ENCODE peak calls at places on chromosomes 5 and 9, in five cellular contexts. One of them, this sample, is unnamed.

GRCh38 chr5:78113689-78114088 is 180.8 kb downstream of the AP3B1 start:
- DNase-seq in transverse colon: no peak
- DNase-seq in sigmoid colon: no peak
- DNase-seq in stomach: no peak
- DNase-seq in A549: no peak
- DNase-seq in this sample: no peak

GRCh38 chr5:24385617-24386016 is 259.2 kb downstream of the CDH10 start:
- DNase-seq in A549: no peak
- DNase-seq in transverse colon: no peak
- DNase-seq in stomach: no peak
- DNase-seq in sigmoid colon: no peak
- DNase-seq in this sample: no peak

GRCh38 chr9:130116346-130116745 is 55.9 kb upstream of the NCS1 start:
- DNase-seq in stomach: no peak
- DNase-seq in sigmoid colon: no peak
- DNase-seq in A549: no peak
- DNase-seq in transverse colon: no peak
- DNase-seq in this sample: no peak

GRCh38 chr5:93717162-93717561 is 24.2 kb downstream of the POU5F2 start:
- DNase-seq in transverse colon: no peak
- DNase-seq in A549: peak; percentile 31
- DNase-seq in sigmoid colon: no peak
- DNase-seq in stomach: no peak
- DNase-seq in this sample: no peak

GRCh38 chr5:80275347-80275746 is 19.5 kb upstream of the SERINC5 start:
- DNase-seq in sigmoid colon: no peak
- DNase-seq in transverse colon: no peak
- DNase-seq in stomach: no peak
- DNase-seq in A549: peak; percentile 41
- DNase-seq in this sample: no peak

GRCh38 chr9:79015951-79016350 is 555.8 kb upstream of the TLE4 start:
- DNase-seq in sigmoid colon: no peak
- DNase-seq in stomach: no peak
- DNase-seq in A549: no peak
- DNase-seq in transverse colon: no peak
- DNase-seq in this sample: no peak

GRCh38 chr9:75010570-75010969 is 17.5 kb downstream of the CARNMT1 start:
- DNase-seq in transverse colon: no peak
- DNase-seq in sigmoid colon: no peak
- DNase-seq in stomach: no peak
- DNase-seq in A549: no peak
- DNase-seq in this sample: no peak

GRCh38 chr5:32852535-32852934 is 141.4 kb downstream of the NPR3 start:
- DNase-seq in sigmoid colon: no peak
- DNase-seq in A549: peak; percentile 83
- DNase-seq in stomach: no peak
- DNase-seq in transverse colon: peak; percentile 8
- DNase-seq in this sample: peak; percentile 67

GRCh38 chr5:62460578-62460983 is 48.0 kb downstream of the IPO11 start:
- DNase-seq in A549: peak; percentile 51
- DNase-seq in stomach: no peak
- DNase-seq in transverse colon: no peak
- DNase-seq in sigmoid colon: no peak
- DNase-seq in this sample: no peak

GRCh38 chr9:83935276-83935890 is 14.2 kb upstream of the KIF27 start:
- DNase-seq in stomach: peak; percentile 36
- DNase-seq in transverse colon: no peak
- DNase-seq in A549: no peak
- DNase-seq in sigmoid colon: no peak
- DNase-seq in this sample: no peak

GRCh38 chr9:74498616-74499095 is 1.5 kb downstream of the RORB start:
- DNase-seq in sigmoid colon: no peak
- DNase-seq in stomach: no peak
- DNase-seq in A549: no peak
- DNase-seq in transverse colon: no peak
- DNase-seq in this sample: no peak

GRCh38 chr5:115543931-115544370 is 624 bp downstream of the FEM1C start:
- DNase-seq in transverse colon: peak; percentile 51
- DNase-seq in A549: peak; percentile 23
- DNase-seq in stomach: peak; percentile 55
- DNase-seq in sigmoid colon: peak; percentile 71
- DNase-seq in this sample: peak; percentile 60

GRCh38 chr9:129094387-129095169 is 13.7 kb downstream of the DOLPP1 start:
- DNase-seq in stomach: no peak
- DNase-seq in A549: no peak
- DNase-seq in sigmoid colon: no peak
- DNase-seq in transverse colon: no peak
- DNase-seq in this sample: no peak

GRCh38 chr5:23014251-23014650 is 161.1 kb upstream of the CDH12 start:
- DNase-seq in A549: no peak
- DNase-seq in stomach: no peak
- DNase-seq in transverse colon: no peak
- DNase-seq in sigmoid colon: no peak
- DNase-seq in this sample: no peak

GRCh38 chr9:18746631-18747030 is 272.7 kb downstream of the ADAMTSL1 start:
- DNase-seq in stomach: no peak
- DNase-seq in sigmoid colon: no peak
- DNase-seq in A549: no peak
- DNase-seq in transverse colon: no peak
- DNase-seq in this sample: no peak

GRCh38 chr9:20200900-20201495 is 412.2 kb upstream of the SLC24A2 start:
- DNase-seq in A549: no peak
- DNase-seq in stomach: no peak
- DNase-seq in transverse colon: no peak
- DNase-seq in sigmoid colon: no peak
- DNase-seq in this sample: no peak

GRCh38 chr9:14096182-14096922 is 217.6 kb downstream of the NFIB start:
- DNase-seq in transverse colon: no peak
- DNase-seq in A549: peak; percentile 82
- DNase-seq in stomach: peak; percentile 45
- DNase-seq in sigmoid colon: no peak
- DNase-seq in this sample: no peak

GRCh38 chr5:59100875-59101274 is 518.0 kb downstream of the RAB3C start:
- DNase-seq in sigmoid colon: no peak
- DNase-seq in transverse colon: no peak
- DNase-seq in stomach: no peak
- DNase-seq in A549: no peak
- DNase-seq in this sample: no peak

GRCh38 chr5:59097116-59097515 is 514.2 kb downstream of the RAB3C start:
- DNase-seq in stomach: no peak
- DNase-seq in sigmoid colon: no peak
- DNase-seq in A549: peak; percentile 82
- DNase-seq in transverse colon: no peak
- DNase-seq in this sample: no peak

GRCh38 chr5:59099995-59100345 is 517.1 kb downstream of the RAB3C start:
- DNase-seq in transverse colon: no peak
- DNase-seq in stomach: no peak
- DNase-seq in A549: no peak
- DNase-seq in sigmoid colon: no peak
- DNase-seq in this sample: no peak

GRCh38 chr5:59098743-59099142 is 515.9 kb downstream of the RAB3C start:
- DNase-seq in sigmoid colon: no peak
- DNase-seq in A549: no peak
- DNase-seq in transverse colon: no peak
- DNase-seq in stomach: no peak
- DNase-seq in this sample: no peak

DNA sequence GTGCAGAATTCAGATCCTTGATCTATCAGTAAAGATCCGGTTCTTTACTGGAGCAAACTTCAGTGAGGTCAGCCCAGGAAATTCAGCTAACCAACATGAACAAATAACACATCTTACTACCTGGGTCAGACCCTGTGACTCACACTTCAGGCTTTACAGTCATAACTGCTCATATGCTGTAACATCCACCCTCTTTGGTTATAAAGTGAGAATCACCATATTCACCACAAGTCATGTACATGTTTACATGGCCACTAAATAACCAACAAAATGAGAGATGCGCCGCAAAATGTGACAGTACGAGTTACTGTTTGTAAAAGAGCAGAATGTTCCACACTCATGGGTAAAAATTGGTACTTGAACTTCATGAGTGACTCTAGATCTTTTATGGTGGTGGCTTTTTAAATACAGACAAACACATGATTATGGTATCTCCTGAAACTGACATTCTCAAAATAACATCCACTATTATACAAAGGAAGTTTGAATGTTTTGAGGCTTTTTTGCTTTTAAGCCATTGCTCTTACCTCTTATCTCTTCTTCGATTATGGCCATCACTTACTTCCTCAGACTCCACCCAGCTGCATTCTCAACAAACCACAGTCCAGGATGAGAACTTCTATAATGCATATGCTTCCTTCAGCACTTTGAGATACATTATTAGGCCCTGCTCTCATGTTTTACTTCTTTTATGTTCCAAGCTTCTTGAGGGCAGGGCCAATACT is 516.6 kb downstream of the RAB3C start:
- DNase-seq in stomach: no peak
- DNase-seq in A549: peak; percentile 95
- DNase-seq in transverse colon: no peak
- DNase-seq in sigmoid colon: no peak
- DNase-seq in this sample: no peak
- TF ChIP-seq EP300 in stomach: no peak
- TF ChIP-seq EP300 in A549: peak; percentile 91
- TF ChIP-seq EP300 in transverse colon: no peak
- TF ChIP-seq EP300 in sigmoid colon: no peak
- TF ChIP-seq EP300 in this sample: no peak

DNA sequence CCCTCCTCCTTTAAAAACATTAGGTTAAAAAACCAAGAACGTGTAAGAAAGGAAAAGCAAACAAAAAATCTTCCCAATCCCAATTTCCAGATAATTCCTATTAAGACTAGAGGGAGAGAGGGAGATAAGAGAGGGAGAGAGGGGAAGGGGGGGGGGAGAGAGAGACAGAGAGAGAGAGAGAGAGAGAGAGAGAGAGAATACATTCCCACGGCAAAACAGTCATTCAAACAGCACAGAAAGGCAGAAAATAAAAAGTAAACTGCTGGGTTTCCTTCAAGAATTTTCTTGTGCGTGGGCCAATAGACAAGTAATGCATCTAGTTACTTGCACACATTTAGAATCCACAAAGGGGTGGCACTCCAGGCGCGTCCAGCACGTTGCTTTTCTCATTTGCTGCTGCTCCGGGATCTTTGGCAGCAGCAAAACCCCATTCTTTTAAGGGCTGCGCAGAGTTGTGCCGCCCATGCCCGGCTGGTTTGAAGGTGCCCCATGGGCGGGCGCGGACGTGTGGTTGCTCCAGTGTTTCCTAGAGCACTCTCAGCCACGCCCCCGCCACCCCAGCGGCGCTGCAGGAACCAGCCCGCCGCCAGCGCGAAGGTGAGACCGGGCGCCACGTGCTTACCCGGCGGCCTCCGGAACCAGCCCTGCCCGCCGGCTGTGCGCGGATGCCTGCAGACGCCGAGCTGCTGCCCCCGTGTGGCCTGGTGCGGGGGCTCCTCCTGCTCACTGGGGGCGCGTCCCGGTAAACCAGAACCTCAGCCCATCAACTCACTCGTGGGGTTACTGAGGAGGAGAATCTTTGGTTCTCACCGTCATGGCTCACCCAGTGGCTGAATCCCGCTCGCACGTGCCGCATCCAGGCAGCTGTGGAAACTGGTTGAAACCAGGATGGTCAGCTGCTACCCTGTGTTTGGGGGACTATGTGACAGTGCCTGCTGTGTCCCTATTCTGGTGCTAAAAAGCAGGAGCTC is 44.6 kb downstream of the STC2 start:
- DNase-seq in sigmoid colon: peak; percentile 72
- DNase-seq in A549: peak; percentile 82
- DNase-seq in stomach: peak; percentile 80
- DNase-seq in transverse colon: peak; percentile 51
- DNase-seq in this sample: peak; percentile 23
- TF ChIP-seq EP300 in sigmoid colon: no peak
- TF ChIP-seq EP300 in A549: no peak
- TF ChIP-seq EP300 in stomach: no peak
- TF ChIP-seq EP300 in transverse colon: no peak
- TF ChIP-seq EP300 in this sample: no peak

DNA sequence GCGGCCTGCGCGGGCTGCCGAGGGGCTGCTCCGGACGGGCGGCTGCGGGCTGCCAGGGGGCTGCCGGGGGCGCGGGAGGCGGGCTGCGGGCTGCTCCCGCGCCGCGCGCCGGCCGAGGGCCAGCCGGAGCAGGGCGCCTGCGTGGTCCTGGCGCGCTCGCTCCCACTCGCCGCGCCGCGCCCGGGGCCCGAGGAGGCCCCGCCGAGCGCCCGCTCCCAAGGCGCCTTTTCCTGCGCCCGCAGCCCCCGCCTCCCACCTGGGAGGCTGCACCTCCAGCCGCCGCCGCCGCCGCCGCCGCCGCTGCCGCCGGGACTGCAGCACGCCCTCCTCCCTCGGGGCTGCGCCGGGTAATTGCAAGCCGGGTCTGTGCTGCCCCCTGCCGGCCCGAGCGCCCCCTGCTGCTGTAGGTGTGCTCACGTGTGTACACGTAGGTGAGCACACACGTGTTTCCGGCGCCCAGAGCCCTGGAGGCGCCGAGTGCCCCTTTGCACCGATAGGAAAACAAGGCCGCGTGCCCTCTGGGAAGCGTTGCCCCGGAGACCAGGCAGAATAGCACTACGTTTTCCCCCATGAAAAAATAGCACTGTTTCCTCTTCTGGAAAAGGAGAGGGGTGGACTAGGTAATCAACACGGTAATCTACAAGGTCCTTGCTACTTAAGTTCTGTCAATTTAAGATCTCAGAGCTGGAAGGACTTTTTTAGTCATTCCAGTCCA is at the start of gene EPB41L4B:
- DNase-seq in A549: peak; percentile 91
- DNase-seq in sigmoid colon: peak; percentile 85
- DNase-seq in stomach: peak; percentile 97
- DNase-seq in transverse colon: peak; percentile 94
- DNase-seq in this sample: peak; percentile 93
- TF ChIP-seq EP300 in A549: no peak
- TF ChIP-seq EP300 in sigmoid colon: no peak
- TF ChIP-seq EP300 in stomach: no peak
- TF ChIP-seq EP300 in transverse colon: no peak
- TF ChIP-seq EP300 in this sample: no peak

DNA sequence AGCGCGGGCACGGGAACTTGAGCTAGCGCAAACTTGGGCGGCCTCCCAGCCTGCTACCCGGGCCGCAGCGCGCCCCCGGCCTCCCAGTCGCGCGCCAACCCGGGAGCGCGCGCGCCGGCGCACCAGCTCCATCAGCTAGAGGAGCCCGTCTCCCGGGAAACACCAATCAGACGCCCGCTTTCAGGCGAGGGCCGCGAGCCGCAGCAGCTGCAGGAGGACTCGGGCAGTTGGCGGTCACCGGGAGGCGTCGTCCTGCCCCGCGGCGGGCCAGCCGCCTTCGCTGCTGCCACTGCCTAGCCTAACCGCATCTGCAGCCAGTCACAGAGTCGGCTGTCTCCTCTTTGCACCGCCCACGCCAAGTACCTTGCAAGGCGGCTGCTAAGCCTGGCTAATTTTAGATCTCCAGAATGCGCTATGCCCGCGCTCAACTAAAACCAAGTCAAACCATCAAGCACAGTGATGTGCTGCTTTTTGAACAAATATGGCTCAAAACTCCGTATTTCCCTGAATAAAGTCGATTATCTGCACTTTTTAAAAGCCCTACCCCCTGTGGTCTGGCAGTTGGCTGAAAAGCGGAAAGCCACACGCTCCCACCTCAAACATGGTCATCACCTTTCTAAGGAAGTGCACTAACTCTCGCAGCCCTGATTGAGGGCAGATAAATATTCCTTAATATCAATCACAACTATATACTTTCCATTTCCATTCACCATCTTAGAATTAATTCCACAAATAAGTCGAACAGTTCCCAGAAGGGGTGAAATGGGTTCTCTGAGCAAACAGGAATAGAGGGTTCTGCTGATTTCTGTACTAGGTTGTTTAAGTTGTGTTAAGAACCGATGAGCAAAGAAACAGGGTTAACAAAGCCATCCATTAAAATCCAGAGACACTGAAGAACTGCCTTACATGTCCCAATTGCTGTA is 221.8 kb downstream of the MEF2C start:
- DNase-seq in A549: peak; percentile 84
- DNase-seq in transverse colon: peak; percentile 60
- DNase-seq in sigmoid colon: peak; percentile 83
- DNase-seq in stomach: no peak
- DNase-seq in this sample: no peak
- TF ChIP-seq EP300 in A549: no peak
- TF ChIP-seq EP300 in transverse colon: no peak
- TF ChIP-seq EP300 in sigmoid colon: no peak
- TF ChIP-seq EP300 in stomach: no peak
- TF ChIP-seq EP300 in this sample: peak; percentile 92